ENCODE peak calls at places on chromosomes 1 and 21, in five cellular contexts. Q is prostate gland, W is GM23338, O is K562, Y is stomach. V is an unnamed sample. For H3K36me3, the result is how much of the 10 kb centered on the place peaks cover.

GRCh38 chr1:167526659-167527383 is 8.5 kb upstream of the CD247 start:
- DNase-seq in Q (no peak), W (no peak), O (no peak), Y (no peak), V (no peak)

GRCh38 chr1:226643701-226644540 is 95.2 kb downstream of the ITPKB start:
- DNase-seq in Q (no peak), W (no peak), O (no peak), Y (no peak), V (no peak)

GRCh38 chr1:41537788-41538351 is 53.4 kb upstream of the EDN2 start:
- DNase-seq in Q (no peak), W (no peak), O (no peak), Y (peak), V (no peak)

GRCh38 chr1:87045757-87046422 is 131.5 kb downstream of the HS2ST1 start:
- DNase-seq in Q (no peak), W (no peak), O (no peak), Y (no peak), V (no peak)

GRCh38 chr1:206705187-206705586 is 20.5 kb downstream of the MAPKAPK2 start:
- DNase-seq in Q (no peak), W (peak), O (peak), Y (no peak), V (no peak)

GRCh38 chr1:14969006-14969405 is 184.5 kb upstream of the TMEM51 start:
- DNase-seq in Q (no peak), W (no peak), O (no peak), Y (no peak), V (no peak)

GRCh38 chr21:14114251-14114650 is 96.5 kb downstream of the LIPI start:
- DNase-seq in Q (no peak), W (peak), O (no peak), Y (no peak), V (no peak)

GRCh38 chr1:3894626-3895278 is 5.3 kb downstream of the C1orf174 start:
- DNase-seq in Q (no peak), W (no peak), O (no peak), Y (no peak), V (no peak)

GRCh38 chr21:36860736-36861594 is 105.5 kb downstream of the HLCS start:
- DNase-seq in Q (no peak), W (no peak), O (peak), Y (no peak), V (no peak)

GRCh38 chr1:185585770-185586169 is 148.4 kb upstream of the HMCN1 start:
- DNase-seq in Q (no peak), W (no peak), O (no peak), Y (no peak), V (no peak)

GRCh38 chr1:206829282-206829681 is 36.1 kb upstream of the IL20 start:
- DNase-seq in Q (no peak), W (no peak), O (no peak), Y (no peak), V (no peak)

GRCh38 chr1:34715139-34715538 is 39.7 kb upstream of the GJB5 start:
- DNase-seq in Q (no peak), W (no peak), O (no peak), Y (no peak), V (no peak)

GRCh38 chr1:28122183-28122582 is 33.8 kb upstream of the EYA3 start:
- DNase-seq in Q (no peak), W (no peak), O (no peak), Y (no peak), V (no peak)

GRCh38 chr1:24151175-24151533 is 8.2 kb upstream of the IL22RA1 start:
- DNase-seq in Q (peak), W (peak), O (no peak), Y (peak), V (no peak)

GRCh38 chr21:42247716-42248115 is 28.8 kb downstream of the ABCG1 start:
- DNase-seq in Q (no peak), W (no peak), O (no peak), Y (no peak), V (no peak)

GRCh38 chr1:201790261-201790660 is 38.7 kb upstream of the IPO9 start:
- DNase-seq in Q (no peak), W (no peak), O (no peak), Y (no peak), V (no peak)

GRCh38 chr1:180482425-180483275 is 19.7 kb downstream of the ACBD6 start:
- DNase-seq in Q (peak), W (peak), O (peak), Y (no peak), V (no peak)

GRCh38 chr21:41706678-41707077 is 60.2 kb downstream of the RIPK4 start:
- DNase-seq in Q (no peak), W (no peak), O (no peak), Y (no peak), V (no peak)

GRCh38 chr1:1058921-1059493 is 15.1 kb downstream of the RNF223 start:
- DNase-seq in Q (no peak), W (peak), O (peak), Y (no peak), V (no peak)

GRCh38 chr1:167548059-167548932 is 5.3 kb downstream of the CREG1 start:
- DNase-seq in Q (no peak), W (no peak), O (peak), Y (no peak), V (no peak)

GRCh38 chr1:14961661-14962267 is 191.8 kb upstream of the TMEM51 start:
- DNase-seq in Q (no peak), W (peak), O (peak), Y (no peak), V (no peak)

GRCh38 chr1:66248746-66249145 is 285.2 kb upstream of the SGIP1 start:
- DNase-seq in Q (no peak), W (no peak), O (no peak), Y (no peak), V (no peak)

GRCh38 chr1:248858891-248859889 is at the start of gene ZNF692:
- DNase-seq in Q (peak), W (peak), O (peak), Y (peak), V (no peak)

GRCh38 chr1:248860007-248860406 is 1.1 kb upstream of the ZNF692 start:
- DNase-seq in Q (no peak), W (no peak), O (no peak), Y (no peak), V (no peak)

GRCh38 chr1:248863011-248863881 is 4.4 kb upstream of the ZNF692 start:
- DNase-seq in Q (peak), W (peak), O (peak), Y (peak), V (no peak)

GRCh38 chr1:248861621-248862020 is 2.7 kb upstream of the ZNF692 start:
- DNase-seq in Q (no peak), W (no peak), O (no peak), Y (no peak), V (no peak)

GRCh38 chr1:248862695-248863010 is 3.8 kb upstream of the ZNF692 start:
- DNase-seq in Q (no peak), W (no peak), O (no peak), Y (no peak), V (no peak)
- H3K27ac ChIP-seq in Q (peak), W (no peak), O (no peak), Y (peak), V (peak)

DNA sequence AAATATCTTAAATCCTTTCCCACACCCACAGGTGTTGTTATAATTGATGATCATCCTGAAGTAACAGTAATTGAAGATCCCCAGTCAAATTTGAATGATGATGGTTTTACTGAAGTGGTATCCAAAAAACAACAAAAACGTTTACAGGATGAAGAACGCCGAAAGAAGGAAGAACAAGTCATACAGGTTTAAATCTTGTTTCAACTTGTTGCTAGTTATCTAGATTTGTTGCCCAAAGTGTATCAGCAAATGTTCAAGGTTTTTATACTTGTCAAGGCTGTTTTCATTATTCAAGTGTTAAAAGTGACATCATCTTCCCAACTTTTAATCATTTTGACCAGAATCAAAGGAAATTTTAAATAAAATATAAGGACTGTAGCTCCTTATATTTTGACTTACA is 64.7 kb downstream of the PRRC2C start:
- DNase-seq in Q (no peak), W (no peak), O (no peak), Y (no peak), V (no peak)
- H3K36me3 ChIP-seq in Q (under half), W (half or more), O (half or more), Y (under half), V (half or more)

GRCh38 chr1:117365350-117366280 is 1.6 kb upstream of the MAN1A2 start:
- DNase-seq in Q (no peak), W (no peak), O (no peak), Y (no peak), V (no peak)

GRCh38 chr1:117368116-117369108 is 1.2 kb downstream of the MAN1A2 start:
- DNase-seq in Q (no peak), W (no peak), O (peak), Y (no peak), V (no peak)

GRCh38 chr1:117367769-117368059 is 465 bp downstream of the MAN1A2 start:
- DNase-seq in Q (no peak), W (no peak), O (no peak), Y (no peak), V (no peak)

GRCh38 chr1:117366982-117367768 is at the start of gene MAN1A2:
- DNase-seq in Q (peak), W (peak), O (peak), Y (peak), V (no peak)

GRCh38 chr1:117366281-117366981 is 818 bp upstream of the MAN1A2 start:
- DNase-seq in Q (peak), W (peak), O (peak), Y (peak), V (no peak)
- TF ChIP-seq POLR2AphosphoS5 in Q (peak), W (no peak), O (peak), Y (peak), V (no peak)

GRCh38 chr1:22024485-22025367 is 23.3 kb downstream of the CELA3A start:
- DNase-seq in Q (peak), W (peak), O (peak), Y (peak), V (no peak)
- H3K27ac ChIP-seq in Q (peak), W (peak), O (peak), Y (peak), V (peak)

V was measured in vagina.